ENCODE peak calls at places on chromosomes 6 and 20, in five cellular contexts. Z is upper lobe of right lung, G is mammary epithelial cell, U is H1, E is kidney epithelial cell. H is an unnamed sample.
A peak's percentile ranks its signal among the peaks of the same experiment; 100 is the strongest.

GRCh38 chr6:90219168-90219985 is 77.3 kb downstream of the BACH2 start:
- DNase-seq in Z (no peak), U (no peak), E (peak; percentile 48), G (no peak), H (peak; percentile 90)

GRCh38 chr20:1119128-1119505 is 715 bp downstream of the PSMF1 start:
- DNase-seq in U (no peak), G (no peak), Z (no peak), E (no peak), H (no peak)

GRCh38 chr6:3695065-3695830 is 56.3 kb downstream of the PXDC1 start:
- DNase-seq in E (no peak), Z (no peak), U (no peak), G (no peak), H (no peak)

GRCh38 chr6:165244524-165245247 is 64.7 kb downstream of the C6orf118 start:
- DNase-seq in Z (no peak), G (no peak), E (no peak), U (peak; percentile 13), H (no peak)

GRCh38 chr6:46777476-46778346 is 15.5 kb upstream of the MEP1A start:
- DNase-seq in G (no peak), E (no peak), U (no peak), Z (no peak), H (no peak)

GRCh38 chr6:50850860-50851259 is 32.2 kb downstream of the TFAP2B start:
- DNase-seq in G (no peak), U (no peak), Z (no peak), E (no peak), H (no peak)

GRCh38 chr6:41735427-41736206 is at the start of gene TFEB:
- DNase-seq in G (peak; percentile 84), U (no peak), E (no peak), Z (peak; percentile 98), H (peak; percentile 73)

GRCh38 chr6:73262701-73263569 is at the start of gene KHDC1:
- DNase-seq in U (peak; percentile 50), E (no peak), G (peak; percentile 23), Z (peak; percentile 78), H (peak; percentile 9)

GRCh38 chr6:130524552-130524951 is 158.7 kb downstream of the TMEM200A start:
- DNase-seq in U (no peak), Z (no peak), E (no peak), G (no peak), H (no peak)

GRCh38 chr20:57432874-57433491 is 41.8 kb downstream of the RBM38 start:
- DNase-seq in Z (peak; percentile 86), U (no peak), E (no peak), G (peak; percentile 21), H (no peak)

GRCh38 chr6:159871911-159872310 is 18.9 kb upstream of the MAS1 start:
- DNase-seq in U (no peak), Z (no peak), G (no peak), E (no peak), H (no peak)

GRCh38 chr6:139686308-139686707 is 311.9 kb upstream of the CITED2 start:
- DNase-seq in U (no peak), E (no peak), Z (no peak), G (no peak), H (no peak)

GRCh38 chr20:46057856-46058655 is 29.0 kb downstream of the SLC12A5 start:
- DNase-seq in Z (peak; percentile 76), G (no peak), U (no peak), E (no peak), H (no peak)
- TF ChIP-seq CTCF in Z (peak; percentile 11), G (peak; percentile 32), U (peak; percentile 57), E (peak; percentile 51), H (peak; percentile 37)

DNA sequence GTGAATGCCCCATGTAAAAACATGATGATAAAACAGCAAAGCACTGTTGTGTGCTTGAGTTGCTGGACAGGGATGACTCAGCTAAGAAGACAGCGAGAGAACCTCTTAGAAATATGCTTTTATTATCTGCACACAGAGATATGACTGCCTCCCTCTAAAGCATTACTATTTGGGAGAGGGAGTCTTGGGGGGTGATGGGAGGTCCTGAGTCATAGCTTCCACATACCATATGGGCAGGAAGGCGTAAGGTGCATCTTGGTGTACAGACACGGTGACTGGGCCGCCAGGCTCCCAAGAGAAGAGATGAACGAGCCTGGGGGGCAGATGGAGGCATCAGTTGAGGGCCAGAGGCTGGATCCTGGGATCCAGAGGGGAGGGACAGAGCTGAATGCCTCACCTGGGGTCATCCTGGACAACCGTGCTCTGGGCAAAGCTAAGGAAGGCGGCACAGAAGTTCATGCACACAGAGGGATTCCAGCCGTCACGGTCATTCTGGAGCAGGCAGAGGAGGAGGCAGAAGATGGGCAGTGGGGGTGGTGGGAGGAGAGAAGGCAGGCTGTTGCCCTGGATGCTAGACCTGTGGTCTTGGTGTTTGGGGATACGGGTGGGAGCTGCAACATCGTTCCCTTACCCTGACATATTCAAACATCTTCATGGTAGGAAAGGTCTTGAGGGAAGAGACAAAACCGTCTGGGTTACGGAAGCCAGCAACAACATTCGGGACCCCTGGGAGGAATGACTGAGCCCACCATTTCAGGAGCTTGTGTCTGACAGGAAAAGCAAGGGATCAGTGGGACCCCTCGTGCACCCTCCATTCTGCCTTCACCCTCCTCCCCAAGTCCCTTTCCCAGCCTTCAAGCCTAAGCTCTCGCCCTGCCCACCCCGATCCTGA is 2.0 kb downstream of the DXO start:
- DNase-seq in U (no peak), E (no peak), G (no peak), Z (no peak), H (no peak)
- H3K4me3 ChIP-seq in U (no peak overlapping the region), E (no peak overlapping the region), G (no peak overlapping the region), Z (no peak overlapping the region), H (peak overlapping the region; percentile 72)

DNA sequence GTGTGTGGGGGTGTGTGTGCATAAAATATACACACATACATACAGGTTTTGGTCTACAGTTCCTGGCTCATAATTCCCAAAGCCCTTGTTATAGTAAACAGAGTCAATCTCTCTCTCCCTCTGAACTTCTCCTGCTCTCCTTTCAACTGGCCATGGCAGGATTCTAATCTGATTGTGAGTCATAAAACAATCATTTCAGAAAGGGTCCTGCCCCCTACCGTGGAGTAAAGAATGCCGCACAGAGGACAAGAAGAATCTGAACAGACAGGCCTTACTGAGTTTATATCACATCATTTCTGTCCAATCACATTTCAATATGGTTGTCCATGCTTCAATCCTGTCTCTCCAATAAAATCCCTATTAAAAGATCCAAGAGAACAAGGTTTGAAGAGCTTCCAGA is 416.9 kb downstream of the FRK start:
- DNase-seq in E (peak; percentile 9), G (peak; percentile 33), Z (no peak), U (no peak), H (peak; percentile 18)
- TF ChIP-seq CTCF in E (peak; percentile 29), G (peak; percentile 21), Z (no peak), U (no peak), H (peak; percentile 58)

GRCh38 chr6:1381397-1382330 is 7.7 kb upstream of the FOXF2 start:
- DNase-seq in E (no peak), U (no peak), Z (peak; percentile 82), G (no peak), H (no peak)
- H3K4me3 ChIP-seq in E (no peak overlapping the region), U (peak overlapping the region; percentile 1), Z (peak overlapping the region; percentile 49), G (peak overlapping the region; percentile 29), H (no peak overlapping the region)

GRCh38 chr6:34705241-34705640 is 8.7 kb upstream of the ILRUN start:
- DNase-seq in E (no peak), U (no peak), G (no peak), Z (no peak), H (no peak)
- TF ChIP-seq CTCF in E (no peak), U (no peak), G (no peak), Z (no peak), H (no peak)

DNA sequence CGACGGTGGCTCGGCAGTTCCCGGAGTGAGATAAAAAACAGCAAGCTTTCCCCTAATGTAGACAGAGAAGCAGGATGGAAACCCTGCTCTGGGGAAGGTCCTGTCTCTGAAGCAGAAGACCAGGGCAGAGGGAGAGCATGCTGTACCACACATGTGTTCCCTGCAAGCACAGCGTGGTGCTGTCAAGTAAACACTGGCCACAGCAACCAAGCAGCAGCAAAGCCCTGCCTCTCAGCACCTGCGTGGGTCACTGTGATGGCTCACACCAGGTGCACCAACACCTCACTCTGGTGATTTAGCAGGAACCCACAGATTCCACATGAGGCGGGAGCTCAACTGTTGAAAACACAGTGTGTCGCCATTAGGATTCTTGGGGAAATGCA is 65.2 kb upstream of the TXNDC5 start:
- DNase-seq in Z (no peak), E (no peak), U (no peak), G (no peak), H (no peak)
- H3K4me3 ChIP-seq in Z (no peak overlapping the region), E (no peak overlapping the region), U (no peak overlapping the region), G (no peak overlapping the region), H (no peak overlapping the region)

GRCh38 chr20:51700809-51701285 is 67.3 kb downstream of the ATP9A start:
- DNase-seq in Z (no peak), E (no peak), U (no peak), G (peak; percentile 27), H (peak; percentile 26)
- TF ChIP-seq CTCF in Z (peak; percentile 64), E (peak; percentile 69), U (no peak), G (peak; percentile 61), H (peak; percentile 76)

DNA sequence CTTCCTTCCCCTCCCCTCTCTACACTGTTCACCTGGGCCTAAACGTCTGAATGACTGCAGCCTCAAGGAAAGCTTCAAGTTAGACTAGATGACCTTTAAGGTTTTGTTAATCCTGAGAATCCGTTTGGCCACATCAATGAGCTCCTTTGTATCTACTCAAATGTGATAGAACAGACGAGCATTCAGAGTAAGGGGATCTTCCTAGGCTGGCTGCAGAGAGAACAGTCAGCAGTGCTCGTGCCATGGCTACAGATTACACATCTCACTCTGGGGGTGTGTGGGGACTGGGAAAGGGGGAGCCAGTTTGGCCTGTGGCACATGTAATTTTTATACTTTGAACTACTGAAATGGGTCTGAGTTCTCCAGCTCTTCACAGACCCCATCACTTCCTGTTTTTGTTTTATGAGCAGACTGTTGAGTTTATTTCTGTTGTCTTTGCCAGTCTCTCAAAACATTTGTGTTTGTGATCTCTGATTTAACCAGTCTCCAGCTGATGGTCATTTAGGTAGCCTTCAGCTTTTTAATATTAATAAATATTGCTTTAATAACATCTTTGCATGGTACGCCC is 50.9 kb downstream of the KCNS1 start:
- DNase-seq in Z (no peak), E (no peak), G (no peak), U (no peak), H (no peak)
- H3K4me3 ChIP-seq in Z (no peak overlapping the region), E (no peak overlapping the region), G (no peak overlapping the region), U (no peak overlapping the region), H (no peak overlapping the region)

DNA sequence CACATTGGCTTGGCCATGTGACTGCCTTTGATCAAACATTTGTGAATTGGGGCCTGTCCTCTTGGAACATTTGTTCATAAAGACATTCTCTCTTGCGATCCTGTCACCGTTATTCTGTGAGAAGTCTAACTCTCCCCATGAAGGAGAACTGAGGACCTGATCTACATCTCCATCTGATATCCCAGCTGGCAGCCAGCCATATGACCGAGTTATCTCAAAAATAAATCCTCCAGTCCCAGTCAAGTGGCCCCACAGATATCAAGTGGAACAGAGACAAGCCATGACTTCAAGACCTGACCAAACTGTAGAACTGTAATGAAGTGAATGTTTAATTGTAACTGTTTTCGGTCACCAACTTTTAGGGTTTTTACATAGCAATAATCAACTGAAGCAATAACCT is 25.7 kb downstream of the SNX3 start:
- DNase-seq in U (no peak), G (no peak), E (no peak), Z (no peak), H (no peak)
- TF ChIP-seq CTCF in U (no peak), G (no peak), E (no peak), Z (no peak), H (no peak)

DNA sequence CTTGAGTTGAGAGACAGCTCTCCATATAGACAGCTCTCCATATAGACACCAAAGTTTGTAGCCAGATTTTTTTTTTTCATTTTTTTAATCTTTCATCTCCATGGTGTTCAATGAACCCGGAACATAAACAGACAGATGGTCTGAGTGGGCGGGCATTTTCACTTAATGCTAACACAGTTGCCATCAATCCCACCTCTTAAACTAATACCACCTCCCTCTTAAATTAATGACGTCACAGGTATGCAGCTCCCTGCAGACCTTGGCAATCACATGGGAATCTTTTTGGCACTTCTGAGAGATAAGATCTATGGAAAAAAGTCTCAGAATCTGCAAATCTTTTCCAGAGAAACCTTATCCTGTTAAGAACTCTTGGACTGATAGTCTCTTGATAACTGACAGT is 43.2 kb downstream of the PFDN4 start:
- DNase-seq in G (no peak), U (no peak), E (no peak), Z (no peak), H (no peak)
- H3K4me3 ChIP-seq in G (no peak overlapping the region), U (no peak overlapping the region), E (no peak overlapping the region), Z (no peak overlapping the region), H (no peak overlapping the region)

H was measured in astrocyte of the cerebellum.